ENCODE peak calls at places on chromosomes 6 and 20, in four cellular contexts. H, W, P and N are unnamed samples.
A peak's percentile ranks its signal among the peaks of the same experiment; 100 is the strongest.

GRCh38 chr20:47304287-47304686 is 52.2 kb downstream of the ZMYND8 start:
- DNase-seq in W (no peak), P (no peak), H (no peak), N (no peak)

GRCh38 chr6:56749632-56750151 is 107.0 kb upstream of the DST start:
- DNase-seq in W (peak; percentile 49), H (no peak), P (no peak), N (no peak)

GRCh38 chr6:93787841-93788240 is 368.5 kb upstream of the EPHA7 start:
- DNase-seq in H (no peak), P (no peak), W (no peak), N (no peak)

GRCh38 chr20:63064310-63064709 is 57.5 kb upstream of the BHLHE23 start:
- DNase-seq in W (no peak), P (no peak), H (no peak), N (no peak)

GRCh38 chr6:24358219-24358821 is 461 bp upstream of the DCDC2 start:
- DNase-seq in H (no peak), W (no peak), P (no peak), N (no peak)

GRCh38 chr20:44650777-44651493 is 564 bp downstream of the ADA start:
- DNase-seq in P (no peak), H (no peak), W (no peak), N (no peak)

GRCh38 chr6:127586372-127586771 is 9.4 kb downstream of the C6orf58 start:
- DNase-seq in P (no peak), H (no peak), W (peak; percentile 7), N (no peak)

GRCh38 chr20:45036044-45036755 is 64.7 kb downstream of the KCNS1 start:
- DNase-seq in W (peak; percentile 23), P (peak; percentile 61), H (no peak), N (no peak)

GRCh38 chr6:20707166-20707485 is 172.9 kb downstream of the CDKAL1 start:
- DNase-seq in W (peak; percentile 52), H (no peak), P (no peak), N (no peak)

GRCh38 chr6:51805517-51805916 is 281.9 kb downstream of the PKHD1 start:
- DNase-seq in P (no peak), W (no peak), H (no peak), N (no peak)

GRCh38 chr20:19783966-19784401 is 25.9 kb downstream of the RIN2 start:
- DNase-seq in H (no peak), P (no peak), W (peak; percentile 49), N (no peak)

GRCh38 chr20:63321148-63321831 is 28.3 kb downstream of the COL20A1 start:
- DNase-seq in P (no peak), H (no peak), W (no peak), N (no peak)

GRCh38 chr6:44682280-44682679 is 294.8 kb downstream of the CDC5L start:
- DNase-seq in P (no peak), W (no peak), H (no peak), N (no peak)

GRCh38 chr6:90347411-90347841 is 50.8 kb upstream of the BACH2 start:
- DNase-seq in H (no peak), W (no peak), P (no peak), N (no peak)

GRCh38 chr6:11196511-11197174 is 35.8 kb downstream of the NEDD9 start:
- DNase-seq in H (no peak), W (no peak), P (no peak), N (no peak)

GRCh38 chr6:16320533-16321340 is 82.3 kb downstream of the GMPR start:
- DNase-seq in P (no peak), W (no peak), H (no peak), N (no peak)

GRCh38 chr6:124294572-124294971 is 490.9 kb downstream of the NKAIN2 start:
- DNase-seq in W (no peak), H (no peak), P (no peak), N (no peak)

GRCh38 chr20:51442602-51443001 is 99.9 kb downstream of the NFATC2 start:
- DNase-seq in H (no peak), P (no peak), W (no peak), N (no peak)

GRCh38 chr6:165889636-165890403 is 226.8 kb upstream of the PDE10A start:
- DNase-seq in P (peak; percentile 23), H (no peak), W (peak; percentile 35), N (peak; percentile 43)

GRCh38 chr6:3561745-3562144 is 104.9 kb upstream of the SLC22A23 start:
- DNase-seq in P (no peak), H (no peak), W (peak; percentile 20), N (no peak)

GRCh38 chr6:69835414-69836179 is 30.8 kb upstream of the COL19A1 start:
- DNase-seq in P (peak; percentile 50), W (peak; percentile 41), H (no peak), N (peak; percentile 3)

GRCh38 chr6:108904731-108905130 is 56.5 kb downstream of the ARMC2 start:
- DNase-seq in W (peak; percentile 26), H (no peak), P (no peak), N (no peak)

GRCh38 chr6:21780601-21781000 is 187.1 kb downstream of the SOX4 start:
- DNase-seq in P (no peak), H (no peak), W (no peak), N (no peak)

GRCh38 chr6:166019214-166019613 is 148.4 kb downstream of the TBXT start:
- DNase-seq in W (no peak), P (no peak), H (no peak), N (no peak)

GRCh38 chr6:136753624-136754023 is 38.7 kb downstream of the MAP3K5 start:
- DNase-seq in W (no peak), P (no peak), H (no peak), N (no peak)

GRCh38 chr20:2942439-2942838 is 69.2 kb downstream of the PTPRA start:
- DNase-seq in W (no peak), H (no peak), P (no peak), N (no peak)

GRCh38 chr6:43328528-43328927 is 19.9 kb upstream of the CRIP3 start:
- DNase-seq in P (peak; percentile 27), W (peak; percentile 62), H (no peak), N (no peak)

GRCh38 chr6:119077643-119078448 is 618 bp downstream of the FAM184A start:
- DNase-seq in H (peak; percentile 9), W (peak; percentile 32), P (peak; percentile 68), N (no peak)

GRCh38 chr6:1267057-1267732 is 44.7 kb upstream of the FOXQ1 start:
- DNase-seq in P (no peak), H (no peak), W (peak; percentile 98), N (peak; percentile 70)

GRCh38 chr20:58650181-58650775 is 805 bp upstream of the STX16 start:
- DNase-seq in W (no peak), P (no peak), H (no peak), N (no peak)

GRCh38 chr6:112307707-112308106 is 39.4 kb upstream of the RFPL4B start:
- DNase-seq in H (no peak), W (no peak), P (no peak), N (no peak)

GRCh38 chr20:18164356-18164755 is 26.7 kb downstream of the KAT14 start:
- DNase-seq in H (no peak), W (no peak), P (no peak), N (no peak)

GRCh38 chr6:156517090-156517489 is 260.1 kb upstream of the ARID1B start:
- DNase-seq in P (no peak), W (no peak), H (no peak), N (no peak)

GRCh38 chr6:148818939-148819575 is 72.2 kb downstream of the UST start:
- DNase-seq in W (no peak), H (peak; percentile 51), P (no peak), N (no peak)

GRCh38 chr6:6880745-6881437 is 226.9 kb upstream of the RREB1 start:
- DNase-seq in P (no peak), H (no peak), W (no peak), N (no peak)

GRCh38 chr6:6881438-6882267 is 226.1 kb upstream of the RREB1 start:
- DNase-seq in H (no peak), W (no peak), P (no peak), N (no peak)

GRCh38 chr6:6882593-6882992 is 225.2 kb upstream of the RREB1 start:
- DNase-seq in P (no peak), W (no peak), H (no peak), N (no peak)

GRCh38 chr6:6875818-6876470 is 231.8 kb upstream of the RREB1 start:
- DNase-seq in P (no peak), W (no peak), H (no peak), N (peak; percentile 68)

GRCh38 chr6:6878921-6879585 is 228.7 kb upstream of the RREB1 start:
- DNase-seq in P (peak; percentile 44), W (no peak), H (no peak), N (no peak)
- TF ChIP-seq MAFK in P (no peak), W (no peak), H (no peak), N (no peak)

GRCh38 chr6:41492261-41492891 is 53.8 kb upstream of the FOXP4 start:
- DNase-seq in W (no peak), P (no peak), H (no peak), N (no peak)
- TF ChIP-seq KDM1A in W (no peak), P (no peak), H (no peak), N (no peak)

DNA sequence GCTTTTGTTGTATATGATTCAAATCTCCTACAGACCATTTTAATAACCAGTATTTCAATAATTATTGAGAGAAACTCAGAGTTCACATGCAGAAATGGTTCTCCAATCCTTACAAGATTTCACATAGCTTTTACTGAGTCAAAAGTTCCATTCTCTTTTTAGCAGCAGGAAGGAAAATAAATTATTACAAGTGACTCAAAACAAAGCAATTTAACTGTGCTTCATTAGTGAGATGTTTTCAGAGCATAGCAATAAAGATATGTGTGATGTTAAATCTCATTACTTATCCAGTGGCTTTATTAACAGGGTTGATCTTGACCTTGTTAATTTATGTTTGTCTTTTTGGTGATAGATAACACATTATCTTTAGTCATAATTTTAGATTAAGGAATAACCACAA is 22.0 kb downstream of the KIF13A start:
- DNase-seq in H (no peak), P (no peak), W (no peak), N (no peak)
- TF ChIP-seq MAFK in H (no peak), P (no peak), W (no peak), N (no peak)

DNA sequence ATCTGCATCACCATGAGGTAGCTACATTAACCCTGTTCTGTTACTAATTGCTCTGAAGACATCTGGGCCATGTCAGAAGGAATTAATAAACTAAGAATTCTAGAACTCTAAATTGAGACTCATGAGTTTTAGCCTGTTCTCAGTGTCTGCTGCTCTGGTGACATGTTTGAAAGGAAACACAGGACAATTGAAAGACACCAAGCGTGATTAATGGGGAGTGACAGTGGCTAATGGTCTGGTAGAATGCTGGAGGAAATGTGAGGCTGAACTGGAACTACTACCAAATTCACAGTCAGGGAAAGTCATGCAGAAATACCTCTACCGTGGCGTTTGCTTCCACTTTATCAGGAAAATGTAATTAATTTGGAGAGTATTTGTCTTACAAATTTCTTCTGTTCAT is 140.0 kb downstream of the TBC1D7 start:
- DNase-seq in P (no peak), H (no peak), W (no peak), N (no peak)
- TF ChIP-seq KDM1A in P (no peak), H (no peak), W (no peak), N (no peak)

GRCh38 chr6:5584072-5584471 is 322.8 kb downstream of the FARS2 start:
- DNase-seq in P (no peak), W (no peak), H (no peak), N (peak; percentile 5)
- TF ChIP-seq MAFK in P (peak; percentile 82), W (peak; percentile 94), H (no peak), N (peak; percentile 90)